ENCODE peak calls at places on chromosomes 1 and 21, in four cellular contexts. One of them, this sample, is unnamed.

GRCh38 chr1:93591833-93592635 is 89.6 kb downstream of the BCAR3 start:
- DNase-seq in WTC11: peak
- DNase-seq in HepG2: peak
- DNase-seq in GM12878: peak
- DNase-seq in this sample: peak

GRCh38 chr1:241934181-241934815 is 23.3 kb upstream of the BECN2 start:
- DNase-seq in WTC11: peak
- DNase-seq in HepG2: peak
- DNase-seq in GM12878: no peak
- DNase-seq in this sample: peak

GRCh38 chr1:27301582-27302199 is 20.3 kb upstream of the TMEM222 start:
- DNase-seq in GM12878: no peak
- DNase-seq in HepG2: no peak
- DNase-seq in WTC11: no peak
- DNase-seq in this sample: no peak

GRCh38 chr21:46639489-46640386 is 4.3 kb downstream of the PRMT2 start:
- DNase-seq in HepG2: peak
- DNase-seq in WTC11: no peak
- DNase-seq in GM12878: no peak
- DNase-seq in this sample: no peak

GRCh38 chr1:225651872-225652725 is 824 bp downstream of the ENAH start:
- DNase-seq in WTC11: peak
- DNase-seq in GM12878: no peak
- DNase-seq in HepG2: peak
- DNase-seq in this sample: no peak

GRCh38 chr1:46517010-46517600 is 27.5 kb downstream of the DMBX1 start:
- DNase-seq in GM12878: no peak
- DNase-seq in WTC11: peak
- DNase-seq in HepG2: no peak
- DNase-seq in this sample: peak

GRCh38 chr1:168121314-168122029 is 15.3 kb downstream of the GPR161 start:
- DNase-seq in HepG2: no peak
- DNase-seq in GM12878: no peak
- DNase-seq in WTC11: no peak
- DNase-seq in this sample: no peak

GRCh38 chr1:32754282-32755097 is 51.9 kb upstream of the SYNC start:
- DNase-seq in HepG2: no peak
- DNase-seq in GM12878: no peak
- DNase-seq in WTC11: peak
- DNase-seq in this sample: peak

GRCh38 chr21:14273736-14274538 is 58.0 kb downstream of the RBM11 start:
- DNase-seq in WTC11: peak
- DNase-seq in GM12878: no peak
- DNase-seq in HepG2: no peak
- DNase-seq in this sample: peak

GRCh38 chr1:220926146-220926545 is 46.9 kb downstream of the HLX start:
- DNase-seq in GM12878: no peak
- DNase-seq in WTC11: no peak
- DNase-seq in HepG2: no peak
- DNase-seq in this sample: no peak

GRCh38 chr1:3175486-3175885 is 106.5 kb downstream of the PRDM16 start:
- DNase-seq in HepG2: no peak
- DNase-seq in GM12878: no peak
- DNase-seq in WTC11: no peak
- DNase-seq in this sample: no peak

GRCh38 chr1:152757747-152758146 is at the start of gene KPRP:
- DNase-seq in WTC11: no peak
- DNase-seq in GM12878: no peak
- DNase-seq in HepG2: no peak
- DNase-seq in this sample: no peak

GRCh38 chr21:42237161-42237560 is 18.2 kb downstream of the ABCG1 start:
- DNase-seq in HepG2: no peak
- DNase-seq in WTC11: no peak
- DNase-seq in GM12878: no peak
- DNase-seq in this sample: no peak

GRCh38 chr21:28142692-28143091 is 850.0 kb downstream of the LTN1 start:
- DNase-seq in WTC11: no peak
- DNase-seq in HepG2: no peak
- DNase-seq in GM12878: no peak
- DNase-seq in this sample: no peak

GRCh38 chr1:207831517-207832327 is 79.2 kb downstream of the CD34 start:
- DNase-seq in WTC11: no peak
- DNase-seq in HepG2: no peak
- DNase-seq in GM12878: peak
- DNase-seq in this sample: peak

GRCh38 chr1:167663002-167663772 is 33.2 kb downstream of the RCSD1 start:
- DNase-seq in WTC11: no peak
- DNase-seq in HepG2: no peak
- DNase-seq in GM12878: peak
- DNase-seq in this sample: peak

GRCh38 chr21:34845521-34846213 is 176.9 kb downstream of the CLIC6 start:
- DNase-seq in HepG2: no peak
- DNase-seq in GM12878: peak
- DNase-seq in WTC11: no peak
- DNase-seq in this sample: no peak

GRCh38 chr1:64469977-64470669 is at the start of gene CACHD1:
- DNase-seq in GM12878: no peak
- DNase-seq in HepG2: no peak
- DNase-seq in WTC11: peak
- DNase-seq in this sample: no peak

GRCh38 chr1:168421399-168422004 is 122.3 kb downstream of the XCL2 start:
- DNase-seq in GM12878: no peak
- DNase-seq in HepG2: no peak
- DNase-seq in WTC11: no peak
- DNase-seq in this sample: no peak

DNA sequence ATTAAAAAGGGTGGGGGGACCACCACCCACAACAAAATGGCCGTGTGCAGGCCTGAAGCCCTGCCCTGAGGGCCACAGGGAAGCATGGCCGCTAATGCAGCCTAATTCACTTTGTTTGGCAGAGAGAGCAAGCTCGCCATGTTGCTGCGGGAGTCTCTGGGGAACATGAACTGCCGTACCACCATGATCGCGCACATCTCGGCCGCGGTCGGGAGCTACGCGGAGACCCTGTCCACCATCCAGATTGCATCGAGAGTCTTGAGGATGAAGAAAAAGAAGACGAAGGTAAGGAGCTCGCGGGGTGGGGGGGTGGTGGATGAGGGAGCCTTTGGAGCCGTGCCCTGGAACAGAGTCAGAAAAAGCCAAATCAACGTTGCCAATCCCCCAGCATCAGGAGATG is 529.3 kb downstream of the KIF26B start:
- DNase-seq in GM12878: no peak
- DNase-seq in HepG2: no peak
- DNase-seq in WTC11: no peak
- DNase-seq in this sample: no peak
- TF ChIP-seq SP1 in GM12878: no peak
- TF ChIP-seq SP1 in HepG2: no peak
- TF ChIP-seq SP1 in WTC11: no peak
- TF ChIP-seq SP1 in this sample: no peak

GRCh38 chr1:10918531-10918930 is 93.9 kb upstream of the TARDBP start:
- DNase-seq in GM12878: no peak
- DNase-seq in WTC11: no peak
- DNase-seq in HepG2: no peak
- DNase-seq in this sample: no peak
- TF ChIP-seq TCF7 in GM12878: no peak
- TF ChIP-seq TCF7 in WTC11: no peak
- TF ChIP-seq TCF7 in HepG2: no peak
- TF ChIP-seq TCF7 in this sample: no peak

DNA sequence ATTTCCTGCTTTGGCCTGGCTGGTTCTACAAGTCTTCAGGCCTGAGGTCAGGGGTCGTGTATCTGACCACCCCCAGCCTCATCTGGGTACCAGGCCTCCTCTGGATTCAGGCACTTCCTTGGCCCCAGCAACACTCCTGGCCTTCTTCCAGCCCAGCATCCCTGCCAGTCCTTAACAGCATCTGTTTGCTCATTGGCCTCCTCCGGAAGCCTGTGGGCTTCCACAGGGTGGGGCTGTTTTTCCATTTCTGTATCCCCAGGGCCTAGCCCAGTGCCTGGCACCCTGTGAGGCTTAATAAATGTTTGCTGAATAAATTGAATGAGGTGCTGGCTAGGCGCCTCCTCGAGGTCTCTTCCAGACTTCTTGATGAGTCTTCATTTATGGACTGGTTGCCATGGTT is 21.5 kb upstream of the GPR37L1 start:
- DNase-seq in WTC11: no peak
- DNase-seq in GM12878: no peak
- DNase-seq in HepG2: no peak
- DNase-seq in this sample: no peak
- TF ChIP-seq SP1 in WTC11: no peak
- TF ChIP-seq SP1 in GM12878: no peak
- TF ChIP-seq SP1 in HepG2: no peak
- TF ChIP-seq SP1 in this sample: no peak

DNA sequence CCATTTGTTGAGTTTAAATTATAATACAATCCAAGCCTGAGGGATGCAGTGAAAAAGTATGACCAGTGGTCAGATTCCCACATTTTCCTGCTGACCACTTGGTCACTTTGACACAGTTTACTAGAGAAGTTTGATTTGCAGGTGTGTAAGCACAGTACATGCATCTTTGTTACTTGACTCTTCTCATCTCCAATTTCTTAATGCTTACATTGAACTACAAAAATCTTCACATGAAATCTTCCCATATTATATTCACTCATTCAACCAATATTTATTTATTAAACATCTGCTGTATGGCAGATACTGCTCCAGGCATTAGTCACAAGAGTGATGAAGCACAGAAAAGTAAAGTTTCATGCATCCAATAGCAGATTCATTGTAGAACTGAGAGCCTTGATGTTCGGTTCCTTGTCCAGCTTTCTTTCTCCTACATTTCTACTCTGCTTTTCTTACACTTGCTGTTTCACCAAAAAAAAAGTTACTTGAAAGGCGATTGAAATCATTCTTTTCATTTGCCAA is 211.7 kb downstream of the NFIA start:
- DNase-seq in HepG2: no peak
- DNase-seq in WTC11: no peak
- DNase-seq in GM12878: no peak
- DNase-seq in this sample: no peak
- TF ChIP-seq TCF7 in HepG2: no peak
- TF ChIP-seq TCF7 in WTC11: no peak
- TF ChIP-seq TCF7 in GM12878: no peak
- TF ChIP-seq TCF7 in this sample: no peak

GRCh38 chr21:45408271-45408791 is 3.4 kb downstream of the COL18A1 start:
- DNase-seq in HepG2: no peak
- DNase-seq in GM12878: no peak
- DNase-seq in WTC11: no peak
- DNase-seq in this sample: no peak

GRCh38 chr21:45410151-45410864 is 5.3 kb downstream of the COL18A1 start:
- DNase-seq in WTC11: no peak
- DNase-seq in HepG2: peak
- DNase-seq in GM12878: no peak
- DNase-seq in this sample: peak

GRCh38 chr21:45409466-45410150 is 4.6 kb downstream of the COL18A1 start:
- DNase-seq in GM12878: no peak
- DNase-seq in WTC11: no peak
- DNase-seq in HepG2: peak
- DNase-seq in this sample: peak

GRCh38 chr21:45407629-45408247 is 2.8 kb downstream of the COL18A1 start:
- DNase-seq in GM12878: no peak
- DNase-seq in HepG2: no peak
- DNase-seq in WTC11: no peak
- DNase-seq in this sample: no peak

GRCh38 chr21:45408811-45409261 is 3.9 kb downstream of the COL18A1 start:
- DNase-seq in WTC11: no peak
- DNase-seq in HepG2: no peak
- DNase-seq in GM12878: no peak
- DNase-seq in this sample: no peak
- TF ChIP-seq SP1 in WTC11: no peak
- TF ChIP-seq SP1 in HepG2: no peak
- TF ChIP-seq SP1 in GM12878: no peak
- TF ChIP-seq SP1 in this sample: no peak

GRCh38 chr21:16061194-16061593 is 331.4 kb downstream of the USP25 start:
- DNase-seq in WTC11: no peak
- DNase-seq in GM12878: no peak
- DNase-seq in HepG2: no peak
- DNase-seq in this sample: no peak

GRCh38 chr21:16059981-16060380 is 330.2 kb downstream of the USP25 start:
- DNase-seq in GM12878: no peak
- DNase-seq in WTC11: no peak
- DNase-seq in HepG2: no peak
- DNase-seq in this sample: no peak

GRCh38 chr21:16055012-16055411 is 325.2 kb downstream of the USP25 start:
- DNase-seq in HepG2: no peak
- DNase-seq in WTC11: no peak
- DNase-seq in GM12878: no peak
- DNase-seq in this sample: no peak

DNA sequence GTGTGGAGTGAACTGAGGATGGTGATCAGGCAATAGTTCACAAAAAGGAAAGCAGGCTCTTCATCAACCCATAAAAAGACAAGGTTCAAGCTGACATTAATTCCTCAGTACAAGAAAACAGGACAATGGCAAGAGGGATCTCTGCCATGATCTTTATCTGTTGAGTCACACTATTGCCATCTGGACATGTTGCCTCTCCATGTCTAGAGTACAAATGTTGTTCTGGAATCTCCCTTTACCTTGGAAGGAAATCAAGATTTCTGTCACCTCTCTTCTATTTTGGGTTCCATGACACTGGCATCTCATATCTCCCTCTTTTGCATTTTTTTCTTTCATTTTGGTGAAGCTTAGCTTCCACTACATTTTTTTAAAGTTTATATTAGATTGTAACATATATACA is 329.1 kb downstream of the USP25 start:
- DNase-seq in GM12878: no peak
- DNase-seq in WTC11: no peak
- DNase-seq in HepG2: no peak
- DNase-seq in this sample: no peak
- TF ChIP-seq TCF7 in GM12878: no peak
- TF ChIP-seq TCF7 in WTC11: no peak
- TF ChIP-seq TCF7 in HepG2: no peak
- TF ChIP-seq TCF7 in this sample: no peak

GRCh38 chr1:22696610-22697009 is 14.0 kb upstream of the EPHB2 start:
- DNase-seq in GM12878: no peak
- DNase-seq in WTC11: no peak
- DNase-seq in HepG2: no peak
- DNase-seq in this sample: no peak
- TF ChIP-seq SP1 in GM12878: no peak
- TF ChIP-seq SP1 in WTC11: no peak
- TF ChIP-seq SP1 in HepG2: no peak
- TF ChIP-seq SP1 in this sample: no peak